ENCODE peak calls at places on chromosomes 12 and 14, in eight cellular contexts. X is iPS DF 6.9; Y is SK-N-SH; Q is thoracic aorta; H is heart right ventricle; R is CD8-positive, alpha-beta memory T cell; D is uterus; F is neuronal stem cell. U is an unnamed sample.

GRCh38 chr12:562634-563033 is 100.6 kb downstream of the NINJ2 start:
- DNase-seq in X (no peak), Y (no peak), Q (no peak), H (no peak), R (no peak), D (no peak), F (no peak), U (no peak)

GRCh38 chr14:102200690-102201368 is 61.1 kb downstream of the WDR20 start:
- DNase-seq in X (no peak), Y (no peak), Q (no peak), H (no peak), R (peak; percentile 15), D (no peak), F (no peak), U (no peak)

GRCh38 chr12:104788848-104789271 is 169.2 kb downstream of the SLC41A2 start:
- DNase-seq in X (peak; percentile 80), Y (no peak), Q (no peak), H (no peak), R (no peak), D (no peak), F (peak; percentile 23), U (no peak)

GRCh38 chr12:56600753-56601152 is 29.4 kb downstream of the BAZ2A start:
- DNase-seq in X (no peak), Y (no peak), Q (no peak), H (no peak), R (no peak), D (no peak), F (no peak), U (no peak)

GRCh38 chr14:20606190-20606901 is 15.2 kb upstream of the RNASE12 start:
- DNase-seq in X (no peak), Y (peak; percentile 34), Q (no peak), H (peak; percentile 27), R (no peak), D (no peak), F (no peak), U (no peak)

GRCh38 chr12:57754411-57755193 is at the start of gene MARCHF9:
- DNase-seq in X (no peak), Y (peak; percentile 87), Q (no peak), H (peak; percentile 58), R (peak; percentile 84), D (peak; percentile 45), F (no peak), U (no peak)

GRCh38 chr12:4282892-4283511 is 9.4 kb downstream of the CCND2 start:
- DNase-seq in X (no peak), Y (no peak), Q (no peak), H (no peak), R (no peak), D (no peak), F (no peak), U (no peak)

GRCh38 chr14:100862277-100862676 is 36.4 kb downstream of the MEG3 start:
- DNase-seq in X (no peak), Y (no peak), Q (no peak), H (no peak), R (no peak), D (no peak), F (no peak), U (no peak)

GRCh38 chr14:31059152-31059924 is 33.2 kb upstream of the STRN3 start:
- DNase-seq in X (no peak), Y (no peak), Q (no peak), H (peak; percentile 32), R (no peak), D (peak; percentile 77), F (no peak), U (peak; percentile 62)

GRCh38 chr12:71449373-71450070 is 9.9 kb downstream of the LGR5 start:
- DNase-seq in X (no peak), Y (no peak), Q (no peak), H (no peak), R (no peak), D (no peak), F (no peak), U (no peak)

GRCh38 chr12:13103391-13104033 is at the start of gene GSG1:
- DNase-seq in X (no peak), Y (no peak), Q (no peak), H (no peak), R (no peak), D (no peak), F (no peak), U (no peak)

GRCh38 chr14:74547331-74547927 is 53.9 kb downstream of the ISCA2 start:
- DNase-seq in X (no peak), Y (no peak), Q (no peak), H (no peak), R (no peak), D (no peak), F (no peak), U (no peak)

GRCh38 chr14:74542056-74542685 is 48.6 kb downstream of the ISCA2 start:
- DNase-seq in X (no peak), Y (no peak), Q (no peak), H (no peak), R (no peak), D (no peak), F (no peak), U (no peak)

GRCh38 chr14:74543771-74544170 is 50.2 kb downstream of the ISCA2 start:
- DNase-seq in X (no peak), Y (no peak), Q (no peak), H (no peak), R (no peak), D (no peak), F (no peak), U (no peak)

GRCh38 chr14:74546416-74546815 is 52.9 kb downstream of the ISCA2 start:
- DNase-seq in X (no peak), Y (no peak), Q (no peak), H (no peak), R (no peak), D (no peak), F (no peak), U (no peak)

DNA sequence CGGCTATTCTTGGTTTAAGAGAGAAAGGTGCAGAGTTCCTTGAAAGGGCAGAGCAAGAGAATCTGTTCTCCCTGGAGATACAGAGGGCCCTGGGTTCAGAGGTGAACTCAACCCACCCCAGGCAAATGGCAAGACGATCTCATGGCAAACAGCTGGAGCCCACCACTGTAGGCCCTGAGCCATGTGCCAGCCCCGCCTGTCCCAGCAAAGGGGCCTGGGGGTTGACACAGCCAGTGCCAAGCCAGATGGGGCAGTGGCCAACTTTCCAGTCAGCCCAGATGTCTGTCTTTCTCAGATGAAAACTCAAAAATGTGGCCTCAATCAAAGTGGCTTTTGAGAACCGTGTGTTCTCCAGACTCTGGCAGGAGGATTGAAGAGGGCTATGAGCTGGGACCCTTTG is 51.8 kb downstream of the ISCA2 start:
- DNase-seq in X (no peak), Y (no peak), Q (no peak), H (no peak), R (no peak), D (no peak), F (no peak), U (no peak)
- H3K4me1 ChIP-seq in X (no peaks in the 10 kb centered on the region), Y (peaks cover 28% of the 10 kb centered on the region), Q (peaks cover 9% of the 10 kb centered on the region), H (peaks cover 5% of the 10 kb centered on the region), R (no peaks in the 10 kb centered on the region), D (no peaks in the 10 kb centered on the region), F (peaks cover 3% of the 10 kb centered on the region), U (no peaks in the 10 kb centered on the region)

GRCh38 chr12:26744042-26744626 is 88.9 kb downstream of the ITPR2 start:
- DNase-seq in X (no peak), Y (no peak), Q (no peak), H (no peak), R (no peak), D (no peak), F (no peak), U (no peak)
- H3K4me1 ChIP-seq in X (peaks cover 3% of the 10 kb centered on the region), Y (peaks cover 22% of the 10 kb centered on the region), Q (no peaks in the 10 kb centered on the region), H (peaks cover 19% of the 10 kb centered on the region), R (peaks cover 8% of the 10 kb centered on the region), D (no peaks in the 10 kb centered on the region), F (no peaks in the 10 kb centered on the region), U (peaks cover 5% of the 10 kb centered on the region)

GRCh38 chr14:61430066-61430757 is 108.8 kb downstream of the PRKCH start:
- DNase-seq in X (no peak), Y (no peak), Q (no peak), H (no peak), R (no peak), D (no peak), F (no peak), U (no peak)

GRCh38 chr14:61433169-61433568 is 111.8 kb downstream of the PRKCH start:
- DNase-seq in X (no peak), Y (no peak), Q (no peak), H (no peak), R (no peak), D (no peak), F (no peak), U (no peak)

GRCh38 chr14:61426048-61426447 is 104.7 kb downstream of the PRKCH start:
- DNase-seq in X (no peak), Y (no peak), Q (no peak), H (no peak), R (no peak), D (no peak), F (no peak), U (no peak)

GRCh38 chr14:61428261-61428660 is 106.9 kb downstream of the PRKCH start:
- DNase-seq in X (no peak), Y (no peak), Q (no peak), H (no peak), R (no peak), D (no peak), F (no peak), U (no peak)

GRCh38 chr14:61429316-61429715 is 107.9 kb downstream of the PRKCH start:
- DNase-seq in X (no peak), Y (no peak), Q (no peak), H (no peak), R (no peak), D (no peak), F (no peak), U (no peak)
- H3K4me1 ChIP-seq in X (no peaks in the 10 kb centered on the region), Y (no peaks in the 10 kb centered on the region), Q (no peaks in the 10 kb centered on the region), H (peaks cover 31% of the 10 kb centered on the region), R (peaks cover 74% of the 10 kb centered on the region), D (no peaks in the 10 kb centered on the region), F (no peaks in the 10 kb centered on the region), U (no peaks in the 10 kb centered on the region)

GRCh38 chr12:122094261-122094734 is 15.7 kb downstream of the MLXIP start:
- DNase-seq in X (no peak), Y (no peak), Q (no peak), H (no peak), R (no peak), D (no peak), F (no peak), U (no peak)
- H3K4me1 ChIP-seq in X (peaks cover 2% of the 10 kb centered on the region), Y (peaks cover 28% of the 10 kb centered on the region), Q (peaks cover 36% of the 10 kb centered on the region), H (peaks cover 65% of the 10 kb centered on the region), R (peaks cover 71% of the 10 kb centered on the region), D (peaks cover 14% of the 10 kb centered on the region), F (peaks cover 14% of the 10 kb centered on the region), U (peaks cover 72% of the 10 kb centered on the region)

U was measured in ovary.